ENCODE peak calls at places on chromosomes 12 and 14, in four cellular contexts. D is HepG2, P is HEK293T, U is K562. B is an unnamed sample.

GRCh38 chr14:56881181-56881580 is 70.9 kb upstream of the OTX2 start:
- DNase-seq in D (no peak), P (no peak), U (no peak), B (no peak)

GRCh38 chr12:11885261-11886038 is 185.3 kb upstream of the BCL2L14 start:
- DNase-seq in D (peak; percentile 94), P (no peak), U (no peak), B (no peak)

GRCh38 chr12:62484234-62484633 is 17.6 kb downstream of the MON2 start:
- DNase-seq in D (no peak), P (no peak), U (no peak), B (no peak)

GRCh38 chr14:42224053-42224888 is 617.6 kb downstream of the LRFN5 start:
- DNase-seq in D (peak; percentile 60), P (peak; percentile 51), U (peak; percentile 3), B (peak; percentile 5)

GRCh38 chr12:105240233-105240632 is 4.3 kb upstream of the APPL2 start:
- DNase-seq in D (no peak), P (no peak), U (no peak), B (no peak)

GRCh38 chr12:58342736-58343135 is 401.4 kb downstream of the ATP23 start:
- DNase-seq in D (no peak), P (no peak), U (no peak), B (no peak)

GRCh38 chr14:60721331-60722162 is 2.6 kb downstream of the SIX4 start:
- DNase-seq in D (peak; percentile 67), P (peak; percentile 58), U (no peak), B (no peak)

GRCh38 chr12:3202734-3203446 is 125.7 kb downstream of the TSPAN9 start:
- DNase-seq in D (peak; percentile 28), P (peak; percentile 77), U (peak; percentile 72), B (no peak)

GRCh38 chr14:86257973-86258372 is 728.0 kb downstream of the FLRT2 start:
- DNase-seq in D (no peak), P (no peak), U (no peak), B (no peak)

GRCh38 chr12:124441443-124442190 is 125.8 kb downstream of the NCOR2 start:
- DNase-seq in D (no peak), P (no peak), U (peak; percentile 41), B (no peak)

GRCh38 chr12:32881107-32881506 is 15.5 kb downstream of the PKP2 start:
- DNase-seq in D (no peak), P (no peak), U (no peak), B (no peak)

GRCh38 chr12:65699251-65699650 is 125.0 kb upstream of the HMGA2 start:
- DNase-seq in D (no peak), P (no peak), U (no peak), B (no peak)

GRCh38 chr12:111773801-111774551 is 7.2 kb downstream of the ALDH2 start:
- DNase-seq in D (peak; percentile 89), P (no peak), U (no peak), B (no peak)

GRCh38 chr12:89490922-89491321 is 33.7 kb downstream of the GALNT4 start:
- DNase-seq in D (no peak), P (no peak), U (no peak), B (no peak)

GRCh38 chr12:64558754-64559153 is 51.5 kb upstream of the RASSF3 start:
- DNase-seq in D (no peak), P (no peak), U (no peak), B (no peak)

GRCh38 chr12:52188658-52189057 is 3.2 kb downstream of the KRT80 start:
- DNase-seq in D (no peak), P (no peak), U (no peak), B (no peak)

GRCh38 chr14:101470266-101470665 is 91.0 kb upstream of the DIO3 start:
- DNase-seq in D (no peak), P (no peak), U (no peak), B (no peak)

GRCh38 chr12:116631619-116632018 is 72.4 kb downstream of the MAP1LC3B2 start:
- DNase-seq in D (no peak), P (no peak), U (no peak), B (no peak)

GRCh38 chr12:117111386-117112267 is 12.4 kb upstream of the TESC start:
- DNase-seq in D (no peak), P (no peak), U (no peak), B (no peak)

GRCh38 chr12:106506691-106507090 is 76.1 kb upstream of the RFX4 start:
- DNase-seq in D (no peak), P (no peak), U (no peak), B (no peak)
- TF ChIP-seq FOXK2 in D (no peak), P (no peak), U (no peak), B (no peak)

GRCh38 chr12:47223848-47224213 is 144.1 kb upstream of the AMIGO2 start:
- DNase-seq in D (peak; percentile 64), P (no peak), U (no peak), B (no peak)
- TF ChIP-seq FOXK2 in D (no peak), P (no peak), U (no peak), B (no peak)

GRCh38 chr12:77835982-77836381 is 5.3 kb downstream of the NAV3 start:
- DNase-seq in D (no peak), P (no peak), U (no peak), B (no peak)

GRCh38 chr12:77841467-77842054 is 10.9 kb downstream of the NAV3 start:
- DNase-seq in D (no peak), P (no peak), U (no peak), B (no peak)

GRCh38 chr12:77842430-77842829 is 11.7 kb downstream of the NAV3 start:
- DNase-seq in D (peak; percentile 68), P (no peak), U (no peak), B (no peak)

GRCh38 chr12:77834618-77835017 is 3.9 kb downstream of the NAV3 start:
- DNase-seq in D (no peak), P (no peak), U (no peak), B (no peak)

DNA sequence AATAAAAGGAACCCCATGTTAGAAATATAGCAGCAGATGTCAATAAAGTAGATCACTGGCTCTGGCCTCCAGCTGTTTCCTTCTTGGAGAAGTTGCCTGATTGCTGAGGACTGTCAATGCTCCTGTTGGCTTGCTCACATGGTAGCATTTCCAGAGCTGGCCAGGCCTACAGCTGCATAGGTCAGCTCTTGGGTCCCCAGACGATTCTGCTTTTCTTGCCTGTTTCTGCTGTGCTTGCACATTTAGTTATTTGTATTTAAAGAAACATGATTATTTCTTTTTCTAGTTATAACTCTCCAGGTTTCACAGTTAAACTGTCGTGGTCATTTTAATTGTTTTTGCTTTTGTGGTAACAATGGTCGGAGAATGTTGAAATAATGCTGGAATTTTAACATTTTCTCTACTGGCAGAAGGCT is 7.2 kb downstream of the NAV3 start:
- DNase-seq in D (no peak), P (no peak), U (no peak), B (no peak)
- TF ChIP-seq FOXK2 in D (no peak), P (no peak), U (no peak), B (no peak)

GRCh38 chr12:23950011-23950774 is 723 bp upstream of the SOX5 start:
- DNase-seq in D (peak; percentile 31), P (peak; percentile 17), U (peak; percentile 33), B (no peak)
- TF ChIP-seq FOXK2 in D (no peak), P (no peak), U (no peak), B (no peak)

GRCh38 chr12:27176765-27177164 is 67.3 kb upstream of the STK38L start:
- DNase-seq in D (no peak), P (no peak), U (no peak), B (no peak)
- TF ChIP-seq FOXK2 in D (no peak), P (no peak), U (no peak), B (no peak)

GRCh38 chr14:52131640-52132320 is 62.9 kb upstream of the NID2 start:
- DNase-seq in D (peak; percentile 80), P (peak; percentile 85), U (peak; percentile 58), B (peak; percentile 4)
- TF ChIP-seq FOXK2 in D (no peak), P (no peak), U (no peak), B (no peak)

DNA sequence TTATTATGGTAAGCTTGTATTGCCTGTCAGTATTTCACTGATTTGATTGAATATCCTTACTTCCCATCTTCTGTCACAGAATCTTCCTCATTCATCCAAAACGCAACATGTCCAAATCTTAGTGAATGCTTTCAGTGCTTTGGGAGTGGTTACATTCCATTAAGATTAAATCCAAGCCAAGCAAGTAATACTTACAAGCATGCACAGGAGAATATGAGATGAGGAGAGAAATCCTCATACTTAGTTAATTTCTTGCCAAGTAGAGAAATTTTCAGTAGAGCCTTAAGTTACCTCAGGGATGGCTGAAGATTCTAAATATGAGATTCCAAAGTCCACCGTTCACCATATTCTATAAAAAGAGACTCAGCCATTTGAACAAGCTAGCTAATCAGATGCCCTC is 316.0 kb downstream of the RAD51B start:
- DNase-seq in D (no peak), P (no peak), U (no peak), B (no peak)
- TF ChIP-seq FOXK2 in D (no peak), P (no peak), U (no peak), B (no peak)